ENCODE peak calls at places on chromosome 15, in six cellular contexts. One of them, this sample, is unnamed.

GRCh38 chr15:81375461-81375860 is 1.4 kb upstream of the TMC3 start:
- DNase-seq in Ammon's horn: no peak
- DNase-seq in HT1080: no peak
- DNase-seq in NCI-H1092 treated with DMSO at 0.1 percent for 48 hours: no peak
- DNase-seq in left ventricle myocardium inferior: peak; percentile 49
- DNase-seq in AG04450: no peak
- DNase-seq in this sample: no peak

GRCh38 chr15:99426431-99427105 is 139.2 kb upstream of the MEF2A start:
- DNase-seq in Ammon's horn: no peak
- DNase-seq in left ventricle myocardium inferior: peak; percentile 13
- DNase-seq in AG04450: no peak
- DNase-seq in NCI-H1092 treated with DMSO at 0.1 percent for 48 hours: no peak
- DNase-seq in HT1080: no peak
- DNase-seq in this sample: no peak

GRCh38 chr15:22888120-22888859 is 49.8 kb downstream of the NIPA2 start:
- DNase-seq in HT1080: peak; percentile 89
- DNase-seq in NCI-H1092 treated with DMSO at 0.1 percent for 48 hours: no peak
- DNase-seq in Ammon's horn: peak; percentile 65
- DNase-seq in AG04450: peak; percentile 94
- DNase-seq in left ventricle myocardium inferior: no peak
- DNase-seq in this sample: no peak

GRCh38 chr15:95369202-95369601 is 961.3 kb upstream of the NR2F2 start:
- DNase-seq in NCI-H1092 treated with DMSO at 0.1 percent for 48 hours: no peak
- DNase-seq in left ventricle myocardium inferior: no peak
- DNase-seq in AG04450: no peak
- DNase-seq in HT1080: no peak
- DNase-seq in Ammon's horn: no peak
- DNase-seq in this sample: no peak

GRCh38 chr15:100691321-100691720 is 88.9 kb downstream of the ASB7 start:
- DNase-seq in NCI-H1092 treated with DMSO at 0.1 percent for 48 hours: no peak
- DNase-seq in Ammon's horn: no peak
- DNase-seq in left ventricle myocardium inferior: no peak
- DNase-seq in HT1080: no peak
- DNase-seq in AG04450: no peak
- DNase-seq in this sample: no peak

GRCh38 chr15:92807971-92808571 is 92.1 kb upstream of the CHD2 start:
- DNase-seq in AG04450: no peak
- DNase-seq in HT1080: no peak
- DNase-seq in Ammon's horn: peak; percentile 28
- DNase-seq in left ventricle myocardium inferior: no peak
- DNase-seq in NCI-H1092 treated with DMSO at 0.1 percent for 48 hours: peak; percentile 10
- DNase-seq in this sample: no peak

GRCh38 chr15:65818927-65819562 is 27.0 kb upstream of the DENND4A start:
- DNase-seq in left ventricle myocardium inferior: no peak
- DNase-seq in NCI-H1092 treated with DMSO at 0.1 percent for 48 hours: no peak
- DNase-seq in Ammon's horn: no peak
- DNase-seq in AG04450: no peak
- DNase-seq in HT1080: no peak
- DNase-seq in this sample: no peak

GRCh38 chr15:78204351-78205309 is 29.7 kb downstream of the ACSBG1 start:
- DNase-seq in left ventricle myocardium inferior: peak; percentile 55
- DNase-seq in NCI-H1092 treated with DMSO at 0.1 percent for 48 hours: no peak
- DNase-seq in Ammon's horn: peak; percentile 83
- DNase-seq in HT1080: no peak
- DNase-seq in AG04450: no peak
- DNase-seq in this sample: no peak

GRCh38 chr15:55998478-55998877 is 5.1 kb upstream of the NEDD4 start:
- DNase-seq in AG04450: no peak
- DNase-seq in Ammon's horn: no peak
- DNase-seq in HT1080: no peak
- DNase-seq in NCI-H1092 treated with DMSO at 0.1 percent for 48 hours: no peak
- DNase-seq in left ventricle myocardium inferior: no peak
- DNase-seq in this sample: no peak

GRCh38 chr15:40930430-40931299 is 1.5 kb downstream of the DLL4 start:
- DNase-seq in left ventricle myocardium inferior: peak; percentile 70
- DNase-seq in Ammon's horn: no peak
- DNase-seq in NCI-H1092 treated with DMSO at 0.1 percent for 48 hours: peak; percentile 35
- DNase-seq in AG04450: no peak
- DNase-seq in HT1080: no peak
- DNase-seq in this sample: peak; percentile 59

GRCh38 chr15:59843609-59844008 is 154.5 kb upstream of the BNIP2 start:
- DNase-seq in NCI-H1092 treated with DMSO at 0.1 percent for 48 hours: no peak
- DNase-seq in Ammon's horn: no peak
- DNase-seq in AG04450: no peak
- DNase-seq in left ventricle myocardium inferior: no peak
- DNase-seq in HT1080: no peak
- DNase-seq in this sample: no peak

GRCh38 chr15:41503669-41504010 is 10.0 kb downstream of the ITPKA start:
- DNase-seq in NCI-H1092 treated with DMSO at 0.1 percent for 48 hours: no peak
- DNase-seq in AG04450: no peak
- DNase-seq in HT1080: no peak
- DNase-seq in left ventricle myocardium inferior: no peak
- DNase-seq in Ammon's horn: no peak
- DNase-seq in this sample: no peak

GRCh38 chr15:43524254-43524847 is 6.9 kb downstream of the MAP1A start:
- DNase-seq in HT1080: no peak
- DNase-seq in Ammon's horn: no peak
- DNase-seq in left ventricle myocardium inferior: no peak
- DNase-seq in NCI-H1092 treated with DMSO at 0.1 percent for 48 hours: no peak
- DNase-seq in AG04450: no peak
- DNase-seq in this sample: no peak

GRCh38 chr15:85335193-85335939 is 45.0 kb upstream of the AKAP13 start:
- DNase-seq in AG04450: no peak
- DNase-seq in NCI-H1092 treated with DMSO at 0.1 percent for 48 hours: no peak
- DNase-seq in left ventricle myocardium inferior: no peak
- DNase-seq in HT1080: no peak
- DNase-seq in Ammon's horn: no peak
- DNase-seq in this sample: no peak

GRCh38 chr15:60520041-60520824 is 41.3 kb upstream of the ICE2 start:
- DNase-seq in NCI-H1092 treated with DMSO at 0.1 percent for 48 hours: no peak
- DNase-seq in AG04450: no peak
- DNase-seq in left ventricle myocardium inferior: no peak
- DNase-seq in Ammon's horn: no peak
- DNase-seq in HT1080: peak; percentile 88
- DNase-seq in this sample: no peak

GRCh38 chr15:26260517-26261133 is 397.5 kb upstream of the ATP10A start:
- DNase-seq in left ventricle myocardium inferior: no peak
- DNase-seq in AG04450: no peak
- DNase-seq in NCI-H1092 treated with DMSO at 0.1 percent for 48 hours: peak; percentile 30
- DNase-seq in HT1080: peak; percentile 23
- DNase-seq in Ammon's horn: peak; percentile 33
- DNase-seq in this sample: no peak

GRCh38 chr15:75842722-75843617 is at the start of gene UBE2Q2:
- DNase-seq in left ventricle myocardium inferior: peak; percentile 82
- DNase-seq in NCI-H1092 treated with DMSO at 0.1 percent for 48 hours: peak; percentile 54
- DNase-seq in AG04450: no peak
- DNase-seq in Ammon's horn: peak; percentile 64
- DNase-seq in HT1080: peak; percentile 52
- DNase-seq in this sample: peak; percentile 57

GRCh38 chr15:56040081-56041035 is 46.9 kb upstream of the NEDD4 start:
- DNase-seq in AG04450: peak; percentile 92
- DNase-seq in NCI-H1092 treated with DMSO at 0.1 percent for 48 hours: no peak
- DNase-seq in Ammon's horn: peak; percentile 22
- DNase-seq in HT1080: peak; percentile 91
- DNase-seq in left ventricle myocardium inferior: peak; percentile 27
- DNase-seq in this sample: peak; percentile 76

GRCh38 chr15:37041042-37041441 is 59.3 kb downstream of the MEIS2 start:
- DNase-seq in AG04450: no peak
- DNase-seq in Ammon's horn: no peak
- DNase-seq in HT1080: no peak
- DNase-seq in NCI-H1092 treated with DMSO at 0.1 percent for 48 hours: no peak
- DNase-seq in left ventricle myocardium inferior: no peak
- DNase-seq in this sample: no peak

GRCh38 chr15:92226020-92226612 is 167.6 kb upstream of the ST8SIA2 start:
- DNase-seq in NCI-H1092 treated with DMSO at 0.1 percent for 48 hours: peak; percentile 26
- DNase-seq in HT1080: no peak
- DNase-seq in AG04450: no peak
- DNase-seq in Ammon's horn: peak; percentile 76
- DNase-seq in left ventricle myocardium inferior: no peak
- DNase-seq in this sample: no peak

GRCh38 chr15:31267161-31268107 is 59.2 kb upstream of the KLF13 start:
- DNase-seq in HT1080: no peak
- DNase-seq in AG04450: no peak
- DNase-seq in left ventricle myocardium inferior: peak; percentile 11
- DNase-seq in Ammon's horn: no peak
- DNase-seq in NCI-H1092 treated with DMSO at 0.1 percent for 48 hours: no peak
- DNase-seq in this sample: peak; percentile 27

GRCh38 chr15:81284256-81285031 is 39.5 kb downstream of the STARD5 start:
- DNase-seq in NCI-H1092 treated with DMSO at 0.1 percent for 48 hours: no peak
- DNase-seq in left ventricle myocardium inferior: no peak
- DNase-seq in HT1080: no peak
- DNase-seq in Ammon's horn: peak; percentile 54
- DNase-seq in AG04450: no peak
- DNase-seq in this sample: no peak

GRCh38 chr15:98807262-98807661 is 158.9 kb downstream of the IGF1R start:
- DNase-seq in NCI-H1092 treated with DMSO at 0.1 percent for 48 hours: no peak
- DNase-seq in left ventricle myocardium inferior: no peak
- DNase-seq in HT1080: no peak
- DNase-seq in AG04450: peak; percentile 67
- DNase-seq in Ammon's horn: no peak
- DNase-seq in this sample: no peak

GRCh38 chr15:39710681-39711080 is 72.0 kb downstream of the FSIP1 start:
- DNase-seq in Ammon's horn: no peak
- DNase-seq in left ventricle myocardium inferior: no peak
- DNase-seq in NCI-H1092 treated with DMSO at 0.1 percent for 48 hours: no peak
- DNase-seq in HT1080: no peak
- DNase-seq in AG04450: no peak
- DNase-seq in this sample: no peak

GRCh38 chr15:69758291-69758771 is 305.7 kb downstream of the RPLP1 start:
- DNase-seq in Ammon's horn: no peak
- DNase-seq in NCI-H1092 treated with DMSO at 0.1 percent for 48 hours: no peak
- DNase-seq in left ventricle myocardium inferior: no peak
- DNase-seq in HT1080: no peak
- DNase-seq in AG04450: peak; percentile 13
- DNase-seq in this sample: no peak

GRCh38 chr15:22811640-22812039 is 25.2 kb downstream of the NIPA1 start:
- DNase-seq in left ventricle myocardium inferior: peak; percentile 23
- DNase-seq in Ammon's horn: peak; percentile 91
- DNase-seq in AG04450: no peak
- DNase-seq in NCI-H1092 treated with DMSO at 0.1 percent for 48 hours: no peak
- DNase-seq in HT1080: no peak
- DNase-seq in this sample: no peak

GRCh38 chr15:70132148-70132547 is 34.4 kb upstream of the TLE3 start:
- DNase-seq in HT1080: no peak
- DNase-seq in Ammon's horn: no peak
- DNase-seq in NCI-H1092 treated with DMSO at 0.1 percent for 48 hours: no peak
- DNase-seq in AG04450: no peak
- DNase-seq in left ventricle myocardium inferior: no peak
- DNase-seq in this sample: no peak

GRCh38 chr15:59833366-59833765 is 144.2 kb upstream of the BNIP2 start:
- DNase-seq in AG04450: no peak
- DNase-seq in left ventricle myocardium inferior: no peak
- DNase-seq in NCI-H1092 treated with DMSO at 0.1 percent for 48 hours: peak; percentile 15
- DNase-seq in HT1080: no peak
- DNase-seq in Ammon's horn: no peak
- DNase-seq in this sample: peak; percentile 23

GRCh38 chr15:65303687-65304392 is 637 bp upstream of the RNU5B-1 start:
- DNase-seq in HT1080: peak; percentile 67
- DNase-seq in AG04450: peak; percentile 18
- DNase-seq in NCI-H1092 treated with DMSO at 0.1 percent for 48 hours: peak; percentile 34
- DNase-seq in left ventricle myocardium inferior: peak; percentile 66
- DNase-seq in Ammon's horn: peak; percentile 78
- DNase-seq in this sample: peak; percentile 79

GRCh38 chr15:37206690-37207089 is 106.3 kb upstream of the MEIS2 start:
- DNase-seq in AG04450: no peak
- DNase-seq in left ventricle myocardium inferior: no peak
- DNase-seq in NCI-H1092 treated with DMSO at 0.1 percent for 48 hours: no peak
- DNase-seq in Ammon's horn: no peak
- DNase-seq in HT1080: no peak
- DNase-seq in this sample: no peak

GRCh38 chr15:70762469-70763119 is 764 bp downstream of the UACA start:
- DNase-seq in Ammon's horn: no peak
- DNase-seq in NCI-H1092 treated with DMSO at 0.1 percent for 48 hours: no peak
- DNase-seq in HT1080: peak; percentile 66
- DNase-seq in left ventricle myocardium inferior: peak; percentile 23
- DNase-seq in AG04450: no peak
- DNase-seq in this sample: no peak

GRCh38 chr15:52208306-52208946 is 17.2 kb upstream of the GNB5 start:
- DNase-seq in AG04450: peak; percentile 43
- DNase-seq in HT1080: peak; percentile 83
- DNase-seq in left ventricle myocardium inferior: peak; percentile 31
- DNase-seq in Ammon's horn: peak; percentile 40
- DNase-seq in NCI-H1092 treated with DMSO at 0.1 percent for 48 hours: peak; percentile 29
- DNase-seq in this sample: peak; percentile 40

GRCh38 chr15:96344120-96344705 is 13.7 kb downstream of the NR2F2 start:
- DNase-seq in AG04450: no peak
- DNase-seq in HT1080: no peak
- DNase-seq in NCI-H1092 treated with DMSO at 0.1 percent for 48 hours: no peak
- DNase-seq in left ventricle myocardium inferior: no peak
- DNase-seq in Ammon's horn: no peak
- DNase-seq in this sample: no peak